ENCODE peak calls at places on chromosome 10, in five cellular contexts. One of them, this sample, is unnamed.

GRCh38 chr10:15863733-15864132 is 3.4 kb upstream of the MINDY3 start:
- DNase-seq in CD8-positive, alpha-beta T cell: no peak
- DNase-seq in GM06990: no peak
- DNase-seq in psoas muscle: no peak
- DNase-seq in uterus: no peak
- DNase-seq in this sample: no peak

GRCh38 chr10:15433850-15434537 is 62.9 kb upstream of the FAM171A1 start:
- DNase-seq in CD8-positive, alpha-beta T cell: no peak
- DNase-seq in GM06990: no peak
- DNase-seq in psoas muscle: no peak
- DNase-seq in uterus: no peak
- DNase-seq in this sample: peak; percentile 4

GRCh38 chr10:116120688-116121087 is 152.3 kb downstream of the GFRA1 start:
- DNase-seq in CD8-positive, alpha-beta T cell: no peak
- DNase-seq in GM06990: no peak
- DNase-seq in psoas muscle: no peak
- DNase-seq in uterus: no peak
- DNase-seq in this sample: no peak

GRCh38 chr10:8071006-8071405 is 16.5 kb downstream of the GATA3 start:
- DNase-seq in CD8-positive, alpha-beta T cell: no peak
- DNase-seq in GM06990: no peak
- DNase-seq in psoas muscle: no peak
- DNase-seq in uterus: no peak
- DNase-seq in this sample: no peak

GRCh38 chr10:81303656-81304055 is 571.3 kb upstream of the NRG3 start:
- DNase-seq in CD8-positive, alpha-beta T cell: no peak
- DNase-seq in GM06990: no peak
- DNase-seq in psoas muscle: no peak
- DNase-seq in uterus: no peak
- DNase-seq in this sample: no peak

GRCh38 chr10:20254078-20254477 is 437.8 kb downstream of the PLXDC2 start:
- DNase-seq in CD8-positive, alpha-beta T cell: no peak
- DNase-seq in GM06990: no peak
- DNase-seq in psoas muscle: no peak
- DNase-seq in uterus: peak; percentile 30
- DNase-seq in this sample: no peak

GRCh38 chr10:93859049-93859655 is 34.6 kb upstream of the SLC35G1 start:
- DNase-seq in CD8-positive, alpha-beta T cell: no peak
- DNase-seq in GM06990: no peak
- DNase-seq in psoas muscle: no peak
- DNase-seq in uterus: no peak
- DNase-seq in this sample: no peak

GRCh38 chr10:878333-878753 is 53.2 kb downstream of the LARP4B start:
- DNase-seq in CD8-positive, alpha-beta T cell: no peak
- DNase-seq in GM06990: no peak
- DNase-seq in psoas muscle: peak; percentile 43
- DNase-seq in uterus: peak; percentile 57
- DNase-seq in this sample: no peak

GRCh38 chr10:17747883-17748550 is 4.0 kb upstream of the TMEM236 start:
- DNase-seq in CD8-positive, alpha-beta T cell: no peak
- DNase-seq in GM06990: no peak
- DNase-seq in psoas muscle: no peak
- DNase-seq in uterus: no peak
- DNase-seq in this sample: no peak

GRCh38 chr10:17088118-17088806 is 41.3 kb downstream of the CUBN start:
- DNase-seq in CD8-positive, alpha-beta T cell: no peak
- DNase-seq in GM06990: no peak
- DNase-seq in psoas muscle: no peak
- DNase-seq in uterus: no peak
- DNase-seq in this sample: no peak

DNA sequence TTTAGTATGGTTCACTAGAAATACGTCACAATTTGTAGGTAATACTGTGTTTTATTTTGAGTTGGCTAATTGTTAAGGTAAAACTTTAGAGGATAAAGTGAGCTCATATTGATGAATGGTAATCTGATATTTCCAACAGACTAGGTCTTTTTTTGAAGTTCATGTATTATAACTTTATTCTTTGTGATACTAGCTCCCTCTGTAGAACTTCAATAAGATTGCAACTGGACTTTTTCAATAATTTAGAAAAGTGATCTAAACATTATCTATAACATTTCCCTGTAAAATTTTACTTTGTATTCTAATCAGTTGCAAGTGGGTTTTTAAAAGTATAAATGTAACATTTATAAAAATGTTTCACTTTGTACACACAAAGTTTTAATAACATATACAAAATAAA is 83.5 kb downstream of the ADK start:
- DNase-seq in CD8-positive, alpha-beta T cell: no peak
- DNase-seq in GM06990: no peak
- DNase-seq in psoas muscle: no peak
- DNase-seq in uterus: no peak
- DNase-seq in this sample: no peak
- TF ChIP-seq CTCF in CD8-positive, alpha-beta T cell: peak; percentile 73
- TF ChIP-seq CTCF in GM06990: peak; percentile 8
- TF ChIP-seq CTCF in psoas muscle: peak; percentile 39
- TF ChIP-seq CTCF in uterus: peak; percentile 21
- TF ChIP-seq CTCF in this sample: peak; percentile 23

DNA sequence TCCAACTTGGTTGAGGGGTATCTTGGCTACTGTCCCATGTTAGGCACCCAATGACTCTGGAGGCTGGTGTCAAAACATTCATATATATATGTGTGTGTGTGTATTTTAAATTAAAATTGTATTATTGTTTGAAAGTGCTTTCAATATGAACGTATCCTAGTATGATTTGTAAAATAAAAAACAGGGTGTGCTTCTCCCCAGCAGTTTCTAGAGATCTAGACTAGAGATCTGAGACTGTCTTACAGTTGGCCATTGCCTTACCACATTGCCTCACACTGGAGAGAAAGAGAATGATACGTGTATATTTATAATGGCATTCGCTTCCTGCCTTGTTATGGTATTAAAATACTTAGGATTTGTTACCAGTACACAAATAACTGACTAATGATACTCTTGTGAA is 1.2 kb downstream of the BAG3 start:
- DNase-seq in CD8-positive, alpha-beta T cell: no peak
- DNase-seq in GM06990: no peak
- DNase-seq in psoas muscle: no peak
- DNase-seq in uterus: no peak
- DNase-seq in this sample: peak; percentile 56
- TF ChIP-seq CTCF in CD8-positive, alpha-beta T cell: peak; percentile 50
- TF ChIP-seq CTCF in GM06990: peak; percentile 17
- TF ChIP-seq CTCF in psoas muscle: peak; percentile 10
- TF ChIP-seq CTCF in uterus: no peak
- TF ChIP-seq CTCF in this sample: peak; percentile 45

GRCh38 chr10:101495324-101495925 is 92.6 kb downstream of the POLL start:
- DNase-seq in CD8-positive, alpha-beta T cell: no peak
- DNase-seq in GM06990: no peak
- DNase-seq in psoas muscle: no peak
- DNase-seq in uterus: no peak
- DNase-seq in this sample: no peak
- TF ChIP-seq CTCF in CD8-positive, alpha-beta T cell: no peak
- TF ChIP-seq CTCF in GM06990: peak; percentile 54
- TF ChIP-seq CTCF in psoas muscle: peak; percentile 20
- TF ChIP-seq CTCF in uterus: no peak
- TF ChIP-seq CTCF in this sample: peak; percentile 51

GRCh38 chr10:35613597-35614226 is 8.6 kb downstream of the GJD4 start:
- DNase-seq in CD8-positive, alpha-beta T cell: no peak
- DNase-seq in GM06990: no peak
- DNase-seq in psoas muscle: no peak
- DNase-seq in uterus: no peak
- DNase-seq in this sample: no peak
- TF ChIP-seq CTCF in CD8-positive, alpha-beta T cell: no peak
- TF ChIP-seq CTCF in GM06990: peak; percentile 17
- TF ChIP-seq CTCF in psoas muscle: peak; percentile 13
- TF ChIP-seq CTCF in uterus: no peak
- TF ChIP-seq CTCF in this sample: peak; percentile 74

DNA sequence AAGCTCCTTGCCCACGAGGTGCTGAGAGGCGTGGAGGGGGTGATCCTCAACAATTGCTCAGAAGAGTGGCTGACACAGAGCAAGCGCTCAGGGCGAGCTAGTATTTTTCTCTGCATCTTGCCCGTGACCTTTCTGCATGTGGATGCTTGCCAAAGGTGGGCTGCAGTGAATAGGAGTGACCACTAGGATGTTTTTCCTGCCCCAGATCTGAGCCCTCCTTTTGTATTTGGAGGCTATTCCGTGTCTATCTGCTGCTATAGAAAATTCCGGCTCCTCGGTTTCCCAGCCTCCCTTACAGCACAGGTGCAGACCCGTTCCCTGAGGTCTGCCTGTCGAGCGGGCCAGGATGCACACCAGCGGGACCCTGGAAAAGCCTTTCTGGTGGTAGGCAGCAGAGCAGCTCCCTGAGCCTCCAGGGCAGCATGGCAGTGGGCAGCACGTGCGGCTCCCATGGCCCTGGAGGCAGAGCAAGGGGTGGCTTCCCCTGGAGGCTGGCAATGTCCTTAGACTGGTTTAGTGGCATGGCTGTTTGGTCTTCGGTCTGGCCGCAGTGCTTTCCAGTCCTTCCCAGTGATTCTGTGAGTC is 145.1 kb upstream of the PCBD1 start:
- DNase-seq in CD8-positive, alpha-beta T cell: no peak
- DNase-seq in GM06990: no peak
- DNase-seq in psoas muscle: no peak
- DNase-seq in uterus: no peak
- DNase-seq in this sample: no peak
- TF ChIP-seq CTCF in CD8-positive, alpha-beta T cell: no peak
- TF ChIP-seq CTCF in GM06990: peak; percentile 14
- TF ChIP-seq CTCF in psoas muscle: no peak
- TF ChIP-seq CTCF in uterus: no peak
- TF ChIP-seq CTCF in this sample: no peak

GRCh38 chr10:31619410-31620095 is 300.5 kb downstream of the ZEB1 start:
- DNase-seq in CD8-positive, alpha-beta T cell: no peak
- DNase-seq in GM06990: no peak
- DNase-seq in psoas muscle: peak; percentile 25
- DNase-seq in uterus: no peak
- DNase-seq in this sample: no peak

GRCh38 chr10:31623466-31623865 is 304.4 kb downstream of the ZEB1 start:
- DNase-seq in CD8-positive, alpha-beta T cell: no peak
- DNase-seq in GM06990: no peak
- DNase-seq in psoas muscle: peak; percentile 39
- DNase-seq in uterus: peak; percentile 67
- DNase-seq in this sample: no peak

GRCh38 chr10:31621733-31622132 is 302.7 kb downstream of the ZEB1 start:
- DNase-seq in CD8-positive, alpha-beta T cell: no peak
- DNase-seq in GM06990: no peak
- DNase-seq in psoas muscle: no peak
- DNase-seq in uterus: no peak
- DNase-seq in this sample: no peak

GRCh38 chr10:31620236-31621151 is 301.5 kb downstream of the ZEB1 start:
- DNase-seq in CD8-positive, alpha-beta T cell: no peak
- DNase-seq in GM06990: no peak
- DNase-seq in psoas muscle: peak; percentile 85
- DNase-seq in uterus: peak; percentile 85
- DNase-seq in this sample: peak; percentile 28

DNA sequence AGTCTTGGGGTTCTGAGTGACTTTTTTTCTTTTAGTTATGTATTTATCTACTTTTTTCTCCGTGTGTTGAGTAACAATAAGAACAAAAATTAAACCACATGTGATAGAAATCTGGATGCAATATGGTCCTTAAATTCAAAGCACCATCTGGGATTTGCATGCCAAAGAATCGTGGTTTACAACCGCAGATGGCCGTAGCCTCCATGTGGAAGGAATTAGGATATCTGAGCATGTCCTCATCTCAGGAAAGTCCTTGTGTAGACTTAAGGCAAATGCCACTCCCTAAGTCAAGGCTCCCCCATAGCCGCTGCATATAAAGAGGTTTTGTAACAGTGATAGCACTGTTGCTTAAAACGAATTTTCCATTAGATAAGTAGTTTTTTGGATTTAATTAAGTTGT is 304.0 kb downstream of the ZEB1 start:
- DNase-seq in CD8-positive, alpha-beta T cell: no peak
- DNase-seq in GM06990: no peak
- DNase-seq in psoas muscle: no peak
- DNase-seq in uterus: no peak
- DNase-seq in this sample: no peak
- TF ChIP-seq CTCF in CD8-positive, alpha-beta T cell: no peak
- TF ChIP-seq CTCF in GM06990: no peak
- TF ChIP-seq CTCF in psoas muscle: peak; percentile 27
- TF ChIP-seq CTCF in uterus: peak; percentile 64
- TF ChIP-seq CTCF in this sample: no peak

This sample was measured in retinal pigment epithelial cell.